ENCODE peak calls at places on chromosomes 2 and 18, in four cellular contexts. L, Y, Q and P are unnamed samples.

GRCh38 chr18:75216212-75216925 is 5.8 kb downstream of the TSHZ1 start:
- DNase-seq in Y (peak; percentile 66), Q (no peak), L (no peak), P (no peak)

GRCh38 chr2:3242747-3243369 is 134.8 kb downstream of the EIPR1 start:
- DNase-seq in Q (no peak), Y (peak; percentile 78), L (no peak), P (no peak)

GRCh38 chr18:53850918-53851317 is 373.6 kb downstream of the MBD2 start:
- DNase-seq in Q (no peak), L (no peak), Y (no peak), P (no peak)

GRCh38 chr2:180924078-180924477 is 56.3 kb upstream of the UBE2E3 start:
- DNase-seq in Q (no peak), L (no peak), Y (no peak), P (no peak)

GRCh38 chr2:39513641-39514094 is 76.6 kb upstream of the MAP4K3 start:
- DNase-seq in Q (peak; percentile 93), Y (peak; percentile 43), L (peak; percentile 87), P (peak; percentile 70)

GRCh38 chr2:216575465-216575864 is 57.8 kb upstream of the IGFBP2 start:
- DNase-seq in Q (no peak), Y (no peak), L (no peak), P (no peak)

GRCh38 chr18:28804512-28805214 is 627.7 kb upstream of the CDH2 start:
- DNase-seq in Y (no peak), Q (peak; percentile 49), L (no peak), P (no peak)

GRCh38 chr2:169116993-169117392 is 47.6 kb downstream of the DHRS9 start:
- DNase-seq in L (no peak), Y (no peak), Q (no peak), P (no peak)

GRCh38 chr2:5057895-5058294 is 634.3 kb upstream of the SOX11 start:
- DNase-seq in Q (no peak), Y (no peak), L (no peak), P (no peak)

GRCh38 chr2:152491139-152491472 is 156.1 kb downstream of the FMNL2 start:
- DNase-seq in Y (no peak), Q (no peak), L (no peak), P (no peak)

GRCh38 chr18:79275992-79276391 is 119.7 kb upstream of the NFATC1 start:
- DNase-seq in Q (peak; percentile 44), L (no peak), Y (peak; percentile 70), P (no peak)

GRCh38 chr2:105853354-105854088 is 108.8 kb downstream of the NCK2 start:
- DNase-seq in L (no peak), Q (peak; percentile 78), Y (no peak), P (no peak)

GRCh38 chr18:46480187-46480586 is 176.8 kb downstream of the LOXHD1 start:
- DNase-seq in Y (no peak), Q (no peak), L (no peak), P (no peak)

GRCh38 chr2:64819774-64820688 is 166.3 kb upstream of the SERTAD2 start:
- DNase-seq in Q (no peak), L (peak; percentile 26), Y (peak; percentile 91), P (no peak)

GRCh38 chr18:40019797-40020392 is 1935.1 kb upstream of the PIK3C3 start:
- DNase-seq in Y (no peak), Q (no peak), L (no peak), P (no peak)

GRCh38 chr2:54370405-54371104 is 85.6 kb upstream of the SPTBN1 start:
- DNase-seq in L (no peak), Y (no peak), Q (no peak), P (peak; percentile 47)

GRCh38 chr2:216774620-216775019 is 79.3 kb upstream of the IGFBP5 start:
- DNase-seq in Q (no peak), Y (no peak), L (peak; percentile 94), P (peak; percentile 83)

GRCh38 chr2:159088906-159089305 is 120.5 kb downstream of the TANC1 start:
- DNase-seq in Q (no peak), Y (no peak), L (no peak), P (no peak)

GRCh38 chr18:29753379-29753778 is 1289.2 kb downstream of the DSC3 start:
- DNase-seq in L (no peak), Y (no peak), Q (peak; percentile 15), P (no peak)

GRCh38 chr2:213119061-213119809 is 32.2 kb downstream of the IKZF2 start:
- DNase-seq in Y (peak; percentile 88), Q (peak; percentile 93), L (peak; percentile 12), P (no peak)

GRCh38 chr2:166135849-166136258 is 8.0 kb upstream of the SCN1A start:
- DNase-seq in Y (no peak), Q (no peak), L (no peak), P (no peak)

GRCh38 chr18:62741584-62741983 is 26.2 kb downstream of the PHLPP1 start:
- DNase-seq in Y (no peak), Q (no peak), L (no peak), P (no peak)
- H3K4me3 ChIP-seq in Y (no peak overlapping the region), Q (no peak overlapping the region), L (no peak overlapping the region), P (no peak overlapping the region)

GRCh38 chr2:73285162-73285739 is 973 bp upstream of the FBXO41 start:
- DNase-seq in L (no peak), Y (peak; percentile 32), Q (no peak), P (peak; percentile 47)
- H3K4me3 ChIP-seq in L (no peak overlapping the region), Y (peak overlapping the region; percentile 41), Q (no peak overlapping the region), P (peak overlapping the region; percentile 93)

GRCh38 chr2:135742307-135742838 is 718 bp downstream of the UBXN4 start:
- DNase-seq in Q (peak; percentile 71), L (peak; percentile 25), Y (peak; percentile 75), P (peak; percentile 67)

GRCh38 chr2:135743860-135744259 is 2.2 kb downstream of the UBXN4 start:
- DNase-seq in L (no peak), Y (no peak), Q (no peak), P (peak; percentile 35)

GRCh38 chr2:135741395-135742306 is at the start of gene UBXN4:
- DNase-seq in Q (peak; percentile 95), Y (peak; percentile 99), L (peak; percentile 99), P (peak; percentile 99)

GRCh38 chr2:135744761-135745314 is 3.2 kb downstream of the UBXN4 start:
- DNase-seq in Q (peak; percentile 80), L (peak; percentile 15), Y (peak; percentile 47), P (peak; percentile 68)

DNA sequence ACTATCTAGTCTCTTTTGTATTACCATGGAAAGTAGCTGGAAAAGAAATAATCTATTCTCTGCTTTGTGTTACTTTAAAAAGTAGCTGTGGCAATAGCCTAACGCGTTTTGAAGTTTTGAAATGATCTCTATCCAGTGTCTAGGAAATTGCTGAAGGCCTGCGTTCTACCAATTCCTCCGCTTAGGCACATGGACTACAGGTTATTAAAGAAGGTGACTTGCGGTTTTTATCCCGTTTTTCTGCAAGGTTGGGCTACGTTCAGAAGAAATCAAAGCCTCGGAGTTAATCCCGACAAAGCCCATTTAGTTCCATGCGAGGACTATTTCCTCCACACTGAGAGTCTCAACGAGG is 636 bp upstream of the UBXN4 start:
- DNase-seq in Q (no peak), Y (no peak), L (no peak), P (no peak)
- H3K4me3 ChIP-seq in Q (no peak overlapping the region), Y (peak overlapping the region; percentile 37), L (peak overlapping the region; percentile 89), P (no peak overlapping the region)

GRCh38 chr18:23981369-23981768 is 33.2 kb upstream of the TTC39C start:
- DNase-seq in Q (no peak), Y (no peak), L (no peak), P (peak; percentile 80)

GRCh38 chr18:23986610-23987359 is 27.8 kb upstream of the TTC39C start:
- DNase-seq in Y (no peak), Q (peak; percentile 32), L (no peak), P (no peak)

GRCh38 chr18:23977103-23977502 is 37.5 kb upstream of the TTC39C start:
- DNase-seq in Q (no peak), Y (no peak), L (no peak), P (no peak)

GRCh38 chr18:23977709-23978483 is 36.7 kb upstream of the TTC39C start:
- DNase-seq in Y (peak; percentile 47), Q (no peak), L (no peak), P (no peak)

GRCh38 chr18:23982154-23983071 is 32.1 kb upstream of the TTC39C start:
- DNase-seq in L (no peak), Y (no peak), Q (no peak), P (peak; percentile 49)
- H3K4me3 ChIP-seq in L (no peak overlapping the region), Y (peak overlapping the region; percentile 7), Q (no peak overlapping the region), P (peak overlapping the region; percentile 46)